ENCODE peak calls at places on chromosomes 7 and 10, in four cellular contexts. K is bronchial epithelial cell, S is WTC11, O is hepatocyte. T is an unnamed sample.

GRCh38 chr7:84529480-84530205 is 335.1 kb upstream of the SEMA3A start:
- DNase-seq in K (peak), S (no peak), O (peak), T (no peak)

GRCh38 chr7:44801890-44802289 is 5.4 kb downstream of the PPIA start:
- DNase-seq in K (peak), S (no peak), O (no peak), T (no peak)

GRCh38 chr7:114554781-114555537 is 140.3 kb downstream of the FOXP2 start:
- DNase-seq in K (peak), S (no peak), O (no peak), T (no peak)

GRCh38 chr7:129990403-129991192 is 37.8 kb upstream of the UBE2H start:
- DNase-seq in K (no peak), S (peak), O (no peak), T (peak)

GRCh38 chr7:2037805-2038635 is 194.7 kb downstream of the MAD1L1 start:
- DNase-seq in K (no peak), S (no peak), O (no peak), T (no peak)

GRCh38 chr7:64946772-64947171 is 43.7 kb downstream of the ZNF273 start:
- DNase-seq in K (no peak), S (peak), O (peak), T (peak)

GRCh38 chr7:98539865-98540264 is 77.2 kb upstream of the NPTX2 start:
- DNase-seq in K (no peak), S (no peak), O (no peak), T (no peak)

GRCh38 chr10:93376372-93377296 is 105.5 kb downstream of the MYOF start:
- DNase-seq in K (peak), S (no peak), O (peak), T (peak)

GRCh38 chr7:138064856-138065357 is 11.4 kb upstream of the AKR1D1 start:
- DNase-seq in K (no peak), S (peak), O (peak), T (no peak)

GRCh38 chr10:108913300-108913699 is 1010.0 kb downstream of the XPNPEP1 start:
- DNase-seq in K (peak), S (peak), O (no peak), T (no peak)

GRCh38 chr10:108911814-108912541 is 1011.3 kb downstream of the XPNPEP1 start:
- DNase-seq in K (peak), S (peak), O (peak), T (peak)
- TF ChIP-seq CTCF in K (peak), S (peak), O (peak), T (peak)

GRCh38 chr10:6342091-6342490 is 139.4 kb downstream of the PFKFB3 start:
- DNase-seq in K (no peak), S (no peak), O (no peak), T (no peak)

GRCh38 chr10:6346621-6347020 is 143.9 kb downstream of the PFKFB3 start:
- DNase-seq in K (no peak), S (no peak), O (no peak), T (no peak)

GRCh38 chr10:6339891-6340290 is 137.2 kb downstream of the PFKFB3 start:
- DNase-seq in K (no peak), S (no peak), O (no peak), T (no peak)

GRCh38 chr10:6345404-6345803 is 142.7 kb downstream of the PFKFB3 start:
- DNase-seq in K (no peak), S (no peak), O (no peak), T (no peak)

GRCh38 chr10:6343321-6344010 is 140.7 kb downstream of the PFKFB3 start:
- DNase-seq in K (no peak), S (no peak), O (no peak), T (no peak)
- TF ChIP-seq CTCF in K (no peak), S (no peak), O (no peak), T (no peak)

GRCh38 chr7:31137234-31137633 is 85.1 kb downstream of the ADCYAP1R1 start:
- DNase-seq in K (no peak), S (no peak), O (no peak), T (no peak)

GRCh38 chr7:31133497-31133896 is 81.4 kb downstream of the ADCYAP1R1 start:
- DNase-seq in K (no peak), S (no peak), O (no peak), T (no peak)

GRCh38 chr7:31129067-31129466 is 77.0 kb downstream of the ADCYAP1R1 start:
- DNase-seq in K (no peak), S (no peak), O (no peak), T (no peak)

DNA sequence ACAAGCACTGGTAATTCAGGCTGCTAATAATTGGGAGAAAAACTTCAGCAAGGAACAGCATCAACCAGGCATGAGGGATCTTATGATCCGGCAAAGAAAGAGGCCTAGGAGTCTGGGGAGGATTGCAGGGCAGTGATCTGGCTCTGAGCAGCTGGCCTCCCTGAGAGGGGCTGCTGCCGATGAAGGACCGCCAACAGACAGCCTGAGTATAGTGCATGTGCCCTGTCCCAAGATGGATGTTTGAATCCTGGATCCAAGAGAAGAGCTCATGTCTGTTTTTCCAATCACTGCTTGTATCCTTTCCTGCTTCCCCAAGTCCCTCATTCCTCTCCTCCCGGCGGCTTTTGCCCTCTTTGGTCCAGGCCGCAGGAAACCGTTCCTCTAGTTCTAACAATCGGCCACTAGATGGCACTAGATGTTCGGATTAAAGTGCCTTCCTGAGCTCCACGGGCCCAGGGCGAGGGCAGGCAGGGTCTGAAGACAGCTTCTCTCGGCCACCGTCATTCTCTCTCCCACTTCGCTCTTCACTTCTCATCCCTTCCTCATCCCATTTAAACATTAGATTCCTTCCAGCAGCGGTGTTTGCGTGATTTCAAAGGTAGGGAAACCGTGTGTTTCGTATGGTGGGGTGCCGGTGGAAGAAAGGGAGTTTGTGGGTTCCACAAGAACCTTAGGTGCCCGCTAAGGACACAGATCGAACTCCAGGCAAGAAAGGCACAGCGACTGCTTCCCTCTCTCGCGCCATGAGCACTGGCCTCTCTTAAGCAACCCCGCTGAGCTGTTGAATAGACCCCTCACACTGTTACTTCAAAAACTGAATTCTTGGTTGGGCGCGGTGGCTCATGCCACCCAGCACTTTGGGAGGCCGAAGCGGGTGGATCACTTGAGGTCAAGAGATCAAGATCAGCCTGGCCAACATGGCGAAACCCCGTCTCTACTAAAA is 82.4 kb downstream of the ADCYAP1R1 start:
- DNase-seq in K (peak), S (peak), O (peak), T (peak)
- TF ChIP-seq CTCF in K (peak), S (peak), O (peak), T (peak)

GRCh38 chr7:124152859-124153692 is 120.2 kb upstream of the TMEM229A start:
- DNase-seq in K (peak), S (peak), O (peak), T (peak)

GRCh38 chr7:124155400-124156022 is 122.6 kb upstream of the TMEM229A start:
- DNase-seq in K (peak), S (no peak), O (peak), T (no peak)
- TF ChIP-seq CTCF in K (peak), S (peak), O (peak), T (peak)

DNA sequence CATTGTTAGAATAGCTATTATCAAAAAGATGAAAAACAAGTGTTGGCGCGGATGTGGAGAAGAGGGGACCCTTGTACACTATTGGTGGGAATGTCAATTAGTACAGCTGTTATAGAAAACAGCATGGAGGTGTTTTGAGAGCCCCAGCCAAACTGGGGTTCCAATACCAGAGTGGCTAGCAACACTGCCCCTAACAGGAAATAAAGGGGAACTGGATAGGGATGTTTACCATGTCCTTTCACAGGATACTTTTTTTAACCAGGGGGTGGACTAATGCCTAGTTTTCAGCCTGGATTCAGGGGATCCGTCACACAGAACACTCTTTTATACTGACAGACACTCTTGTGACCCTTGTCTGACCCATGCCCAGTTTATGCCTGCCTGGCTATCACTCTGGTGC is 6.9 kb upstream of the GSTK1 start:
- DNase-seq in K (no peak), S (no peak), O (no peak), T (no peak)
- TF ChIP-seq CTCF in K (no peak), S (no peak), O (no peak), T (no peak)

DNA sequence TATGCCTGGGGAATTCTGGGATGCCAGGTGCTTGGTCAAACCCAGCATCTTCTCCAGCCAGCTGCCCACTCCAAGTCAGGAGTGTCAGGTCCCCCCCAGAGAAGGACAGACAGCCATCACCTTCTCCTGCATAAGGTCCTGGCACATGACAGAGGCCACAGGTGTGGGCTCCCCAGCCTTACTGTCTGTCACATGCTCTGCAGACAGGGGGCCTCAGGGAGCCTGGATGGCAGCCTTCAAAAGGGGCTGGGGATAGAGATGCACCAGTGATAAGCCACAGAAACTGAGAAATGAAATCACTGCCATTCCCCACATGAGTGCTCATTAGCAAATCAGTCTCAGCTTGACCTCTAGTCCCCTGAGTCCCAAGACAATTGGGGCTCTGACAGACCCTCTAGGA is 72.9 kb downstream of the PLXNA4 start:
- DNase-seq in K (no peak), S (peak), O (no peak), T (no peak)
- TF ChIP-seq CTCF in K (no peak), S (no peak), O (no peak), T (no peak)

GRCh38 chr7:156544199-156544598 is 96.4 kb upstream of the RNF32 start:
- DNase-seq in K (no peak), S (no peak), O (no peak), T (no peak)
- TF ChIP-seq CTCF in K (no peak), S (no peak), O (no peak), T (no peak)

GRCh38 chr7:199465-200249 is 7.3 kb downstream of the FAM20C start:
- DNase-seq in K (no peak), S (no peak), O (no peak), T (no peak)

GRCh38 chr7:196778-197321 is 4.5 kb downstream of the FAM20C start:
- DNase-seq in K (no peak), S (no peak), O (no peak), T (no peak)

GRCh38 chr7:197413-198335 is 5.3 kb downstream of the FAM20C start:
- DNase-seq in K (no peak), S (no peak), O (no peak), T (no peak)

GRCh38 chr7:200704-201103 is 8.3 kb downstream of the FAM20C start:
- DNase-seq in K (no peak), S (no peak), O (no peak), T (no peak)

GRCh38 chr7:200290-200689 is 7.9 kb downstream of the FAM20C start:
- DNase-seq in K (no peak), S (no peak), O (no peak), T (no peak)
- TF ChIP-seq CTCF in K (peak), S (no peak), O (no peak), T (no peak)

T was measured in neural crest cell.